ENCODE peak calls at places on chromosomes 13 and 19, in eight cellular contexts. C is H9, H is testis, R is left lung, U is cardiac fibroblast, N is activated B cell treated with CpG ODN at 0.5 μM for 24 hours, Y is neural crest cell, S is cardiac muscle cell. P is an unnamed sample.

GRCh38 chr13:19632915-19633339 is 532 bp upstream of the MPHOSPH8 start:
- DNase-seq in C (no peak), H (no peak), R (no peak), U (no peak), N (no peak), Y (no peak), S (no peak), P (no peak)

GRCh38 chr19:56692496-56692895 is 20.9 kb upstream of the ZNF835 start:
- DNase-seq in C (no peak), H (peak), R (no peak), U (peak), N (no peak), Y (no peak), S (no peak), P (no peak)

GRCh38 chr19:55901369-55902079 is 30.6 kb downstream of the NLRP13 start:
- DNase-seq in C (no peak), H (no peak), R (no peak), U (no peak), N (no peak), Y (no peak), S (no peak), P (no peak)

GRCh38 chr13:24076124-24076523 is 84.4 kb upstream of the SPATA13 start:
- DNase-seq in C (no peak), H (no peak), R (no peak), U (no peak), N (no peak), Y (no peak), S (no peak), P (no peak)

GRCh38 chr13:113758651-113759524 is at the start of gene TMEM255B:
- DNase-seq in C (peak), H (peak), R (peak), U (peak), N (peak), Y (peak), S (peak), P (peak)

GRCh38 chr19:4590559-4590958 is 31.1 kb upstream of the SEMA6B start:
- DNase-seq in C (no peak), H (no peak), R (no peak), U (no peak), N (no peak), Y (no peak), S (no peak), P (no peak)

GRCh38 chr13:73254827-73255226 is 196.0 kb downstream of the KLF5 start:
- DNase-seq in C (no peak), H (no peak), R (no peak), U (no peak), N (no peak), Y (no peak), S (no peak), P (no peak)

GRCh38 chr13:88071371-88071770 is 400.2 kb downstream of the SLITRK5 start:
- DNase-seq in C (no peak), H (no peak), R (no peak), U (no peak), N (no peak), Y (no peak), S (no peak), P (no peak)

GRCh38 chr13:40613192-40613818 is 53.1 kb downstream of the FOXO1 start:
- DNase-seq in C (no peak), H (no peak), R (no peak), U (no peak), N (no peak), Y (no peak), S (peak), P (no peak)

GRCh38 chr13:18212873-18213272 is 968.8 kb downstream of the TUBA3C start:
- DNase-seq in C (no peak), H (peak), R (no peak), U (peak), N (no peak), Y (no peak), S (no peak), P (no peak)

GRCh38 chr13:43799191-43799590 is 12.4 kb upstream of the ENOX1 start:
- DNase-seq in C (no peak), H (no peak), R (no peak), U (no peak), N (no peak), Y (no peak), S (no peak), P (no peak)

GRCh38 chr19:34994643-34995471 is 5.3 kb upstream of the GRAMD1A start:
- DNase-seq in C (no peak), H (peak), R (peak), U (peak), N (no peak), Y (no peak), S (no peak), P (no peak)

GRCh38 chr13:25069236-25069635 is 26.7 kb upstream of the PABPC3 start:
- DNase-seq in C (no peak), H (no peak), R (peak), U (no peak), N (no peak), Y (no peak), S (no peak), P (no peak)

GRCh38 chr13:19605161-19605955 is 28.1 kb upstream of the MPHOSPH8 start:
- DNase-seq in C (no peak), H (no peak), R (no peak), U (no peak), N (no peak), Y (no peak), S (no peak), P (no peak)

GRCh38 chr13:40193290-40194203 is 472.9 kb downstream of the FOXO1 start:
- DNase-seq in C (no peak), H (no peak), R (peak), U (peak), N (no peak), Y (no peak), S (no peak), P (no peak)

GRCh38 chr13:78657699-78658629 is 991 bp downstream of the OBI1 start:
- DNase-seq in C (peak), H (no peak), R (no peak), U (peak), N (no peak), Y (no peak), S (peak), P (no peak)

GRCh38 chr13:49308104-49308875 is 60.6 kb downstream of the CDADC1 start:
- DNase-seq in C (no peak), H (peak), R (peak), U (peak), N (no peak), Y (no peak), S (no peak), P (no peak)

GRCh38 chr13:52001120-52001731 is 10.0 kb downstream of the ATP7B start:
- DNase-seq in C (no peak), H (no peak), R (no peak), U (peak), N (no peak), Y (no peak), S (peak), P (no peak)

GRCh38 chr13:30572859-30573275 is 44.9 kb upstream of the USPL1 start:
- DNase-seq in C (no peak), H (no peak), R (no peak), U (peak), N (no peak), Y (no peak), S (peak), P (no peak)

GRCh38 chr19:41261474-41262190 is 2.5 kb upstream of the HNRNPUL1 start:
- DNase-seq in C (no peak), H (peak), R (no peak), U (no peak), N (no peak), Y (no peak), S (no peak), P (no peak)

GRCh38 chr19:16531380-16531669 is 10.9 kb downstream of the CHERP start:
- DNase-seq in C (no peak), H (no peak), R (no peak), U (no peak), N (no peak), Y (no peak), S (no peak), P (no peak)

GRCh38 chr13:75305057-75305456 is 176.9 kb downstream of the TBC1D4 start:
- DNase-seq in C (no peak), H (peak), R (no peak), U (no peak), N (no peak), Y (no peak), S (peak), P (no peak)

GRCh38 chr19:43596842-43597461 is 557 bp downstream of the ZNF576 start:
- DNase-seq in C (no peak), H (no peak), R (no peak), U (peak), N (no peak), Y (no peak), S (no peak), P (no peak)

DNA sequence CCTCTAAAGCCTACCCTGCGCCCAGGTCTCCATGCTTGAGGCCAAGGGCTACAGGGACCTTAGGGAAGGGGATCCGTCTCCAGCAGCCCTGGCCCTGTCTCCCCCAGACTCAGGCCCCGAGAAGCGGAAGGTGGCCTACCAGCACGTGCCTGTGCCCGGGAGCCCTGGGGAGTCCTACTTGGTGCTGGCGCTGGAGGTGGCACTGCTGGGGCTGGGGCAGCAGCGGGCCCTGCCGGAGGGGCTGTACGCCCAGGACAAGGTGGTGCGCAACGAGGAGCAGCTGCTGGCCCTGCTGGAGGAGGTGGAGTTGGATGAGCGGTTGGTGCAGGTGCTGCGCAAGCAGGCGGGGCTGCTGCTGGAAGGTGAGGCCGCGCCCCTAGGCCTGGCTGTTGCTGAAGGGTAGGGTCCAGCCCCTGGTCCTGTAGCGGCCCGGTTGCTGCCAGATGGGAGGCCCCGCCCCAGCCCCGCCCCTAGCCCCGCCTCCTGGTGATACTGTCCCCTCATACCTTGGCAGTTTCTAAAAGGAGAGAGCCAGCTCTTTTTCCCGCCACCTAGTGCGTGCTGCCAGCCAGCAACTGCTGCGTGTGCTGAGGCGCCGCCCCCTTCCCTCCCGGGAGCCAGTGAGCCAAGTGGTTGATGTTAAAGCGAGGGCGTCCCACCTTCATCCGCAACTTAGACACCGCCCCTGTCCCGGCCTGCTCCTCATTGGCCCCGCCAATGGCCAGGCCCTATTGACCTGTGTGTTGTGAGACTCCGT is 22.6 kb downstream of the ZSWIM4 start:
- DNase-seq in C (peak), H (peak), R (peak), U (no peak), N (no peak), Y (peak), S (peak), P (no peak)
- TF ChIP-seq CTCF in C (no peak), H (no peak), R (no peak), U (no peak), N (no peak), Y (no peak), S (no peak), P (no peak)

GRCh38 chr19:39413903-39414608 is 1.6 kb downstream of the PLEKHG2 start:
- DNase-seq in C (no peak), H (no peak), R (no peak), U (no peak), N (no peak), Y (no peak), S (peak), P (no peak)
- TF ChIP-seq CTCF in C (peak), H (no peak), R (no peak), U (peak), N (no peak), Y (no peak), S (peak), P (no peak)

GRCh38 chr13:47337781-47338507 is 441.1 kb upstream of the HTR2A start:
- DNase-seq in C (peak), H (no peak), R (no peak), U (peak), N (no peak), Y (no peak), S (peak), P (no peak)
- TF ChIP-seq CTCF in C (peak), H (no peak), R (no peak), U (no peak), N (no peak), Y (no peak), S (no peak), P (no peak)

GRCh38 chr19:15378529-15379082 is 981 bp downstream of the AKAP8 start:
- DNase-seq in C (no peak), H (peak), R (peak), U (peak), N (no peak), Y (peak), S (peak), P (peak)

GRCh38 chr19:15381864-15382263 is 2.3 kb upstream of the AKAP8 start:
- DNase-seq in C (no peak), H (no peak), R (no peak), U (no peak), N (no peak), Y (no peak), S (no peak), P (no peak)

GRCh38 chr19:15379083-15379995 is at the start of gene AKAP8:
- DNase-seq in C (peak), H (peak), R (peak), U (peak), N (peak), Y (peak), S (peak), P (peak)

GRCh38 chr19:15381429-15381828 is 1.8 kb upstream of the AKAP8 start:
- DNase-seq in C (no peak), H (no peak), R (no peak), U (no peak), N (no peak), Y (no peak), S (no peak), P (no peak)

DNA sequence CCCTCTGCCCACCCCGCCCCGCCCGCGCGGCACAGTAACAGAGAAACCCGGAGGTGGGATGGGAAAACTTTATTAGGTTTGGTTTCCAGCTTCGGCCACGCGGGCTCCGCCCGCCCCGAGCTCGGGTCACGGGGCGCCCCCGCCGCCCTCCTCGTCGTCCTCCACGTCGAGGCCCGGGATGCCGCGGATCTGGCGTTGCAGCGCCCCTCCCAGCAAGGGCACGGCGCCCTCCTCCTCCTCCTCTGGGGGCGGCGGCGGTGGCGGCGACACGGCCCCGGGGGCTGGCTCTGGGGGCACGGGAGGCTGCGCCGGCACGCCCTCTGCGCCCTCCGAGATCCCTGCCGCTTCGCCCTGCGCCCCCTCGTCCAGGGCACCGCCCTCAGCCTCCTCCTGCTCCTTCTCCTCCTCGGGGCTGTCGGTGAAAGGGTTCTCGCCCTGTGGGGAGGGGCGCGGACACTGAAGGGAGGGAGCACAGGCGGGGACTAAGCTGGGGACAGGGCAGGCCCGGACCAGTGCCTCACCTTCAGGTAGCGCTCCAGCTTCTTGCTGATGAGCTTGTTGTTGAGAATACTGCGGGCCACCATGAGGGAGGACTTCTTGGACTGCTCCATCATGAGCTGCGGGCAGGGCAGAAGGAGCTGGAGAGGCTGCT is 535 bp upstream of the AKAP8 start:
- DNase-seq in C (peak), H (peak), R (no peak), U (peak), N (no peak), Y (peak), S (peak), P (no peak)
- TF ChIP-seq CTCF in C (no peak), H (no peak), R (no peak), U (no peak), N (no peak), Y (no peak), S (no peak), P (no peak)

DNA sequence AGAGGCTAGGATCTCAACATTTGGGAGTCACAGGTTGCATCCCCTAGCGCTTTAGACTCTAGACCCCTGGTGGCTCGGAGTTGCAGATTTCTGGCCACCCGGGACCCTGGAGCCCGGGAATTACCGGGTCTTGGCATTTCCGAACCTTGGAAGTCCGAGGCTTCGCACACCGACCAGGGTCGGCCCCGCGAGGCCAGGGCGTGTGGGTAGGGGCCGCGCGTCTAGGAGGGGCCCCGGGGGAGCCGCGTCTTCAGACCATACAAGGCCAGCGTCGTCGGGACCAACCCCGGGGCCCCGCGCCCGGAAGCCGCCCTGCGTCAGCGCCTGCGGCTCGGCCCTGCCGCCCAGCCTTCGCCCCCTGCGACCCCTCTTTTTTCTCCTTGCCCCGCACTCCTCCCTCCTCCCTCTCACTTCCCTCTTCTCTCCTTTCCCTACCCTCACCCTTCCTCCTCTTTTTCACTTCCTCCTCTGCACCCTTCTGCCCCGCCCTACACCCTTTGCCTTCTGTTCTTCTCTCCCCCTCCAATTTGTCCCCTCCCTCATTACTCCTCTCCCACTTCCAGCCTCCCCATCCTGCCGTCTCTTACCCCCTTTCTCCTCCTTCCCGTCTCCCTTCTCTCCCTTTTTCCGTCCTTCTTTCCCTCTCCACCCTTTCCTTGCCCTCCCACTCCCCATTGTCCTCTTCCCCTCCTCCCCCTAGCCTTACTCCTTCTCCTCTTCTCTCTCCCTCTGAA is 2.4 kb upstream of the PLEKHG2 start:
- DNase-seq in C (no peak), H (peak), R (peak), U (peak), N (peak), Y (no peak), S (peak), P (no peak)
- TF ChIP-seq CTCF in C (no peak), H (no peak), R (no peak), U (no peak), N (no peak), Y (peak), S (peak), P (peak)

DNA sequence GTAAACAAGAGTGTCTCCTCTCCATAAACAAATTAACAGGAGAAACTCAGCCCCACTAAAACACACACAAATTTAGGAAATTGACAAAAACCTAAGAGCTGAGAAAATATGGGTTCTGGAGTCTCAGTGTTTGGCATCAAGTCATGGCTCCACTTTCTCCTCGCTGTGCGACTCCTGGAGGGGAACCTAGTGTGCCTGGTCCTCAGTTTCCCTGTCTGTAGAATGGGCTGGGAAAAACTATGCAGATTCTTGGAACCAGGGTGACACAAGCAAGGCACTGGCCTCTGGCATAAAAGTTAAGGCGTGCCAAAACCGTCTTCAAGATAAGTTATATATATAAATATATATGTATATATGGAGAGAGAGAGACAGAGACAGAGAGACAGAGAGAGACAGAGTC is 83.9 kb downstream of the INSR start:
- DNase-seq in C (no peak), H (no peak), R (no peak), U (no peak), N (no peak), Y (no peak), S (no peak), P (no peak)
- TF ChIP-seq CTCF in C (no peak), H (no peak), R (no peak), U (no peak), N (no peak), Y (no peak), S (no peak), P (no peak)

GRCh38 chr19:15453906-15454305 is 4.2 kb upstream of the WIZ start:
- DNase-seq in C (no peak), H (no peak), R (peak), U (no peak), N (no peak), Y (no peak), S (no peak), P (no peak)

GRCh38 chr19:15450528-15450890 is 753 bp upstream of the WIZ start:
- DNase-seq in C (no peak), H (no peak), R (no peak), U (no peak), N (no peak), Y (no peak), S (no peak), P (no peak)

GRCh38 chr19:15452111-15453047 is 2.6 kb upstream of the WIZ start:
- DNase-seq in C (peak), H (peak), R (peak), U (peak), N (no peak), Y (peak), S (peak), P (peak)

GRCh38 chr19:15454371-15454800 is 4.6 kb upstream of the WIZ start:
- DNase-seq in C (no peak), H (no peak), R (peak), U (no peak), N (no peak), Y (no peak), S (no peak), P (no peak)

GRCh38 chr19:15453091-15453498 is 3.3 kb upstream of the WIZ start:
- DNase-seq in C (peak), H (no peak), R (peak), U (no peak), N (no peak), Y (no peak), S (peak), P (no peak)
- TF ChIP-seq CTCF in C (peak), H (peak), R (no peak), U (peak), N (no peak), Y (peak), S (peak), P (no peak)

DNA sequence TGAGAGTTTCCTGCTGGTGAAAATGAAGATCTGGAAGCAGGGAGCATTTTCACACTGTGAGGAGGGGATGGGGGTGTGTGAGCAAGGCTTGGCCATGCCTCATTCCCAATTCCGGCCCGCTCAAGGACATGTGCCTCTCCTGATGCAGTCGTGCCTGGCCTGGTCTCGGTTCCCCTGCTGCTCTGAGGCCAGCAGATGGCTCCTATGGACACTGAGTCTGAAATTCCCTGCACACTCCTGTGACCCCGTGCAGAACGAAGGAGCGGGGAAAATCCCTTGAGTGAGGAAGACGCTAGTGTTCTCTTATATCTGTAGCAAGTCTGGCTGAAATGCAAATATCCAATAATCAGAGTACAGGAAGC is 363 bp upstream of the ZNF763 start:
- DNase-seq in C (no peak), H (no peak), R (peak), U (no peak), N (no peak), Y (no peak), S (no peak), P (no peak)
- TF ChIP-seq CTCF in C (no peak), H (no peak), R (no peak), U (peak), N (no peak), Y (no peak), S (peak), P (no peak)

P was measured in mesothelial cell of epicardium.